ENCODE peak calls at places on chromosomes 11 and 22, in four cellular contexts. Z is cardiac muscle cell, F is tibial nerve, I is brain microvascular endothelial cell. D is an unnamed sample. For H3K36me3 and H3K27me3, the result is how much of the 10 kb centered on the place peaks cover.

GRCh38 chr11:28899706-28900105 is 791.5 kb downstream of the METTL15 start:
- DNase-seq in Z (no peak), F (no peak), I (no peak), D (no peak)

GRCh38 chr11:45470151-45471001 is 184.2 kb upstream of the SYT13 start:
- DNase-seq in Z (no peak), F (no peak), I (peak), D (no peak)

GRCh38 chr11:47253660-47254059 is 4.1 kb upstream of the NR1H3 start:
- DNase-seq in Z (no peak), F (no peak), I (no peak), D (no peak)

GRCh38 chr11:65425971-65426838 is 3.6 kb downstream of the NEAT1 start:
- DNase-seq in Z (no peak), F (no peak), I (peak), D (peak)

GRCh38 chr11:73859671-73860070 is 17.0 kb downstream of the COA4 start:
- DNase-seq in Z (no peak), F (no peak), I (no peak), D (no peak)

GRCh38 chr22:42364641-42365336 is 67.4 kb downstream of the NFAM1 start:
- DNase-seq in Z (no peak), F (no peak), I (peak), D (peak)

GRCh38 chr22:32411388-32411787 is 659 bp downstream of the RTCB start:
- DNase-seq in Z (no peak), F (no peak), I (peak), D (peak)

GRCh38 chr11:47980093-47980906 is at the start of gene PTPRJ:
- DNase-seq in Z (peak), F (no peak), I (no peak), D (no peak)

GRCh38 chr11:119666061-119666460 is 62.9 kb downstream of the NECTIN1 start:
- DNase-seq in Z (no peak), F (no peak), I (no peak), D (peak)

GRCh38 chr22:45211848-45212247 is 28.8 kb downstream of the KIAA0930 start:
- DNase-seq in Z (no peak), F (no peak), I (no peak), D (no peak)

GRCh38 chr11:121299417-121299816 is 6.8 kb downstream of the SC5D start:
- DNase-seq in Z (no peak), F (no peak), I (no peak), D (peak)

GRCh38 chr11:86688398-86689179 is 16.2 kb upstream of the ME3 start:
- DNase-seq in Z (no peak), F (no peak), I (peak), D (peak)

GRCh38 chr11:95698939-95699562 is 90.5 kb downstream of the FAM76B start:
- DNase-seq in Z (no peak), F (no peak), I (no peak), D (peak)

GRCh38 chr22:23031795-23032194 is 38.5 kb upstream of the GNAZ start:
- DNase-seq in Z (no peak), F (no peak), I (no peak), D (no peak)

GRCh38 chr11:6855971-6856542 is 6.8 kb upstream of the OR10A2 start:
- DNase-seq in Z (no peak), F (no peak), I (peak), D (peak)

GRCh38 chr11:8826145-8826786 is 84.7 kb upstream of the AKIP1 start:
- DNase-seq in Z (no peak), F (no peak), I (peak), D (peak)

GRCh38 chr11:65041206-65042035 is at the start of gene SAC3D1:
- DNase-seq in Z (peak), F (no peak), I (peak), D (peak)

GRCh38 chr11:61362542-61362875 is 335 bp downstream of the TMEM138 start:
- DNase-seq in Z (peak), F (no peak), I (peak), D (no peak)

GRCh38 chr11:96538104-96538503 is 148.3 kb downstream of the JRKL start:
- DNase-seq in Z (no peak), F (no peak), I (no peak), D (no peak)

GRCh38 chr11:109772846-109773400 is 320.3 kb upstream of the ZC3H12C start:
- DNase-seq in Z (no peak), F (no peak), I (no peak), D (no peak)

GRCh38 chr11:74085542-74085892 is 76.6 kb upstream of the UCP3 start:
- DNase-seq in Z (no peak), F (no peak), I (no peak), D (no peak)

GRCh38 chr11:111347723-111348115 is 31.4 kb downstream of the POU2AF1 start:
- DNase-seq in Z (no peak), F (no peak), I (no peak), D (no peak)

GRCh38 chr22:49733631-49734030 is 94.0 kb downstream of the BRD1 start:
- DNase-seq in Z (no peak), F (peak), I (no peak), D (no peak)

GRCh38 chr11:12144306-12145174 is 34.1 kb downstream of the MICAL2 start:
- DNase-seq in Z (no peak), F (no peak), I (no peak), D (no peak)

GRCh38 chr11:12729941-12730340 is 55.7 kb downstream of the TEAD1 start:
- DNase-seq in Z (no peak), F (no peak), I (no peak), D (no peak)

GRCh38 chr11:11268119-11268518 is 84.9 kb downstream of the CSNK2A3 start:
- DNase-seq in Z (no peak), F (no peak), I (no peak), D (no peak)

GRCh38 chr11:94638902-94639373 is 71.8 kb downstream of the PIWIL4 start:
- DNase-seq in Z (no peak), F (no peak), I (peak), D (peak)

GRCh38 chr11:6667733-6668374 is 12.2 kb upstream of the DCHS1 start:
- DNase-seq in Z (peak), F (no peak), I (peak), D (peak)

GRCh38 chr11:22193348-22194051 is 615 bp downstream of the ANO5 start:
- DNase-seq in Z (peak), F (no peak), I (no peak), D (no peak)

GRCh38 chr11:6414874-6415328 is 4.0 kb downstream of the APBB1 start:
- DNase-seq in Z (no peak), F (no peak), I (no peak), D (no peak)

GRCh38 chr22:50473088-50473487 is 1.7 kb downstream of the SBF1 start:
- DNase-seq in Z (no peak), F (no peak), I (no peak), D (peak)

GRCh38 chr11:48123249-48123875 is 93.2 kb upstream of the OR4B1 start:
- DNase-seq in Z (no peak), F (no peak), I (peak), D (no peak)

GRCh38 chr11:8354622-8355417 is 91.1 kb upstream of the LMO1 start:
- DNase-seq in Z (peak), F (no peak), I (no peak), D (peak)

DNA sequence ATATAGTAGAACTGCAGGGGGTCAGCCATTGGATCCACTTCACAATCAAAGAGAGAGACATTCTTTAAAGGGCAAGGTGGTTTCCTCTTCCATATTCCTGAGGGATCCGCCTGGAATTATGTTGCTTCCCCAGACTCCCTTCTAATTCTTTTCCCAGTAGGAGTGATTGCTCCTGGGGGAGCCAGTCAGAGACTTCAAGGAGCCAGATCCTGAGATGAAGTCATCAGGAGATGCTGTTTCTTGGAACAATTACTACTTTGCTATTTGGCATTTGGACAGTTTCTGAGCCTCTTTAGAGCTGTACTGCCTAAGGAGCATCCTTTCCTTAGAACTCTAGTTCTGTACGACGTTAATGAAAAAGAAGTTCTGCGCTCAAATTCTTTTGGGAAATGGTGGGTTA is 1.9 kb upstream of the OR9Q2 start:
- DNase-seq in Z (no peak), F (no peak), I (no peak), D (no peak)
- H3K36me3 ChIP-seq in Z (under half), F (under half), I (under half), D (under half)

GRCh38 chr22:37803636-37804371 is 3.9 kb upstream of the GCAT start:
- DNase-seq in Z (no peak), F (no peak), I (no peak), D (no peak)

GRCh38 chr22:37803195-37803635 is 4.5 kb upstream of the GCAT start:
- DNase-seq in Z (no peak), F (no peak), I (no peak), D (no peak)

GRCh38 chr22:37801946-37802309 is 5.8 kb upstream of the GCAT start:
- DNase-seq in Z (no peak), F (no peak), I (no peak), D (no peak)

GRCh38 chr22:37804502-37804885 is 3.2 kb upstream of the GCAT start:
- DNase-seq in Z (no peak), F (no peak), I (no peak), D (no peak)

GRCh38 chr22:37802310-37803194 is 5.2 kb upstream of the GCAT start:
- DNase-seq in Z (peak), F (no peak), I (no peak), D (no peak)
- TF ChIP-seq CTCF in Z (no peak), F (no peak), I (no peak), D (no peak)

GRCh38 chr11:2376751-2377451 is at the start of gene CD81:
- DNase-seq in Z (peak), F (no peak), I (no peak), D (no peak)
- H3K27me3 ChIP-seq in Z (under half), F (under half), I (under half), D (under half)

GRCh38 chr11:128474036-128474874 is 113.1 kb downstream of the ETS1 start:
- DNase-seq in Z (no peak), F (no peak), I (no peak), D (no peak)

GRCh38 chr11:128477811-128478210 is 109.5 kb downstream of the ETS1 start:
- DNase-seq in Z (no peak), F (no peak), I (no peak), D (no peak)

GRCh38 chr11:128478305-128478704 is 109.1 kb downstream of the ETS1 start:
- DNase-seq in Z (no peak), F (no peak), I (no peak), D (no peak)

GRCh38 chr11:128476031-128476430 is 111.3 kb downstream of the ETS1 start:
- DNase-seq in Z (no peak), F (no peak), I (no peak), D (no peak)

GRCh38 chr11:128476729-128477128 is 110.6 kb downstream of the ETS1 start:
- DNase-seq in Z (no peak), F (no peak), I (peak), D (peak)
- H3K36me3 ChIP-seq in Z (under half), F (under half), I (half or more), D (under half)

GRCh38 chr22:18023509-18024275 is 669 bp downstream of the MICAL3 start:
- DNase-seq in Z (peak), F (peak), I (no peak), D (peak)
- TF ChIP-seq CTCF in Z (peak), F (no peak), I (no peak), D (peak)

GRCh38 chr11:114110123-114110522 is 50.6 kb downstream of the ZBTB16 start:
- DNase-seq in Z (no peak), F (no peak), I (no peak), D (no peak)
- H3K27me3 ChIP-seq in Z (under half), F (under half), I (under half), D (under half)